ENCODE peak calls at places on chromosomes 12 and 14, in ten cellular contexts. B is OCI-LY7, C is left ventricle myocardium inferior, O is GM10248, P is uterus, T is choroid plexus epithelial cell, R is GM13977, M is foreskin fibroblast, Q is endothelial cell, H is transverse colon. N is an unnamed sample.

GRCh38 chr12:8989425-8989824 is at the start of gene KLRG1:
- DNase-seq in H (no peak), B (no peak), Q (no peak), O (no peak), R (no peak), C (no peak), T (no peak), P (no peak), M (no peak), N (no peak)

GRCh38 chr12:64824500-64825142 is at the start of gene TBC1D30:
- DNase-seq in C (no peak), R (peak), B (no peak), Q (peak), T (peak), O (peak), P (no peak), M (no peak), H (no peak), N (peak)

GRCh38 chr14:92943855-92944570 is 21.1 kb downstream of the CHGA start:
- DNase-seq in M (no peak), C (no peak), T (no peak), H (no peak), Q (no peak), B (no peak), R (no peak), O (no peak), P (no peak), N (no peak)

GRCh38 chr12:80272516-80272915 is 171.5 kb upstream of the PTPRQ start:
- DNase-seq in B (no peak), O (no peak), H (no peak), Q (no peak), R (no peak), M (no peak), C (no peak), P (no peak), T (no peak), N (no peak)

GRCh38 chr14:71891970-71892369 is 40.3 kb upstream of the RGS6 start:
- DNase-seq in B (no peak), M (no peak), R (no peak), T (no peak), C (no peak), O (no peak), Q (no peak), H (no peak), P (no peak), N (no peak)

GRCh38 chr12:104687823-104688573 is 231.2 kb downstream of the CHST11 start:
- DNase-seq in Q (no peak), C (no peak), H (no peak), R (no peak), O (no peak), M (no peak), P (no peak), B (no peak), T (no peak), N (no peak)

GRCh38 chr14:70821916-70822705 is 12.8 kb upstream of the MAP3K9 start:
- DNase-seq in R (peak), P (peak), C (peak), T (peak), Q (peak), O (peak), B (no peak), M (peak), H (peak), N (peak)

GRCh38 chr12:49092086-49092815 is 2.4 kb downstream of the DHH start:
- DNase-seq in C (peak), M (no peak), O (peak), B (peak), Q (peak), P (peak), R (peak), T (peak), H (no peak), N (peak)

GRCh38 chr14:56359245-56359644 is 220.4 kb upstream of the TMEM260 start:
- DNase-seq in H (no peak), P (no peak), O (no peak), M (no peak), Q (no peak), R (no peak), C (no peak), T (peak), B (no peak), N (no peak)

GRCh38 chr12:4579305-4580097 is 17.5 kb downstream of the DYRK4 start:
- DNase-seq in O (peak), T (peak), B (peak), Q (no peak), M (peak), H (peak), R (peak), C (no peak), P (no peak), N (no peak)

GRCh38 chr14:92678766-92679165 is 69.7 kb downstream of the LGMN start:
- DNase-seq in R (no peak), P (no peak), M (no peak), B (no peak), T (no peak), C (no peak), H (no peak), Q (no peak), O (no peak), N (no peak)

GRCh38 chr12:92206596-92206995 is 61.0 kb upstream of the BTG1 start:
- DNase-seq in B (no peak), T (no peak), R (no peak), P (no peak), Q (no peak), C (no peak), M (no peak), H (no peak), O (no peak), N (no peak)

GRCh38 chr14:65866906-65867305 is 454.4 kb downstream of the FUT8 start:
- DNase-seq in T (no peak), Q (no peak), O (no peak), H (peak), R (no peak), B (no peak), M (no peak), P (no peak), C (no peak), N (no peak)

GRCh38 chr12:79260923-79261322 is 396.3 kb downstream of the SYT1 start:
- DNase-seq in O (no peak), P (no peak), Q (no peak), R (no peak), B (no peak), T (no peak), C (no peak), H (no peak), M (no peak), N (no peak)

GRCh38 chr14:34682787-34683321 is 31.5 kb downstream of the CFL2 start:
- DNase-seq in O (peak), P (no peak), H (no peak), M (no peak), Q (no peak), C (no peak), R (no peak), B (peak), T (peak), N (no peak)

GRCh38 chr14:80637726-80638619 is 303.6 kb downstream of the CEP128 start:
- DNase-seq in R (no peak), C (no peak), B (no peak), Q (no peak), M (peak), P (no peak), O (no peak), T (peak), H (no peak), N (no peak)

GRCh38 chr12:25249951-25250738 is 584 bp downstream of the KRAS start:
- DNase-seq in C (peak), P (peak), R (peak), Q (peak), M (peak), B (peak), O (peak), H (peak), T (peak), N (peak)

GRCh38 chr14:100472491-100472890 is 114.7 kb downstream of the BEGAIN start:
- DNase-seq in P (no peak), Q (no peak), C (no peak), T (no peak), H (no peak), B (no peak), R (no peak), O (no peak), M (no peak), N (no peak)

GRCh38 chr12:101966496-101966895 is 89.1 kb downstream of the DRAM1 start:
- DNase-seq in O (no peak), Q (no peak), R (no peak), C (no peak), B (no peak), M (no peak), P (no peak), H (no peak), T (no peak), N (no peak)

GRCh38 chr12:39541471-39541870 is 78.1 kb downstream of the ABCD2 start:
- DNase-seq in C (no peak), M (no peak), P (no peak), R (no peak), T (peak), O (no peak), Q (no peak), B (no peak), H (no peak), N (no peak)

GRCh38 chr12:125889742-125890141 is 824.5 kb downstream of the AACS start:
- DNase-seq in O (no peak), M (no peak), H (no peak), B (no peak), Q (no peak), P (no peak), C (no peak), R (no peak), T (no peak), N (no peak)

GRCh38 chr14:35944847-35945246 is 118.7 kb downstream of the BRMS1L start:
- DNase-seq in P (no peak), T (no peak), R (peak), M (no peak), Q (peak), B (peak), O (peak), H (peak), C (no peak), N (peak)
- TF ChIP-seq CTCF in P (no peak), T (no peak), R (peak), M (no peak), Q (peak), B (peak), O (no peak), H (peak), C (no peak), N (no peak)

GRCh38 chr12:110468212-110469048 is at the start of the genes FAM216A and GPN3:
- DNase-seq in Q (peak), B (peak), C (peak), M (peak), H (peak), O (peak), R (peak), P (peak), T (peak), N (peak)
- TF ChIP-seq CTCF in Q (no peak), B (no peak), C (no peak), M (no peak), H (no peak), O (no peak), R (peak), P (no peak), T (no peak), N (no peak)

GRCh38 chr12:127107744-127108143 is 1159.2 kb upstream of the TMEM132C start:
- DNase-seq in B (no peak), P (no peak), H (no peak), T (no peak), M (peak), Q (no peak), R (no peak), O (no peak), C (no peak), N (no peak)

GRCh38 chr12:127106723-127107122 is 1160.2 kb upstream of the TMEM132C start:
- DNase-seq in H (no peak), O (no peak), T (no peak), R (no peak), P (no peak), Q (no peak), B (no peak), M (no peak), C (no peak), N (no peak)

GRCh38 chr12:127113945-127114344 is 1153.0 kb upstream of the TMEM132C start:
- DNase-seq in T (no peak), Q (no peak), R (no peak), P (no peak), H (no peak), O (no peak), C (no peak), M (no peak), B (no peak), N (no peak)

DNA sequence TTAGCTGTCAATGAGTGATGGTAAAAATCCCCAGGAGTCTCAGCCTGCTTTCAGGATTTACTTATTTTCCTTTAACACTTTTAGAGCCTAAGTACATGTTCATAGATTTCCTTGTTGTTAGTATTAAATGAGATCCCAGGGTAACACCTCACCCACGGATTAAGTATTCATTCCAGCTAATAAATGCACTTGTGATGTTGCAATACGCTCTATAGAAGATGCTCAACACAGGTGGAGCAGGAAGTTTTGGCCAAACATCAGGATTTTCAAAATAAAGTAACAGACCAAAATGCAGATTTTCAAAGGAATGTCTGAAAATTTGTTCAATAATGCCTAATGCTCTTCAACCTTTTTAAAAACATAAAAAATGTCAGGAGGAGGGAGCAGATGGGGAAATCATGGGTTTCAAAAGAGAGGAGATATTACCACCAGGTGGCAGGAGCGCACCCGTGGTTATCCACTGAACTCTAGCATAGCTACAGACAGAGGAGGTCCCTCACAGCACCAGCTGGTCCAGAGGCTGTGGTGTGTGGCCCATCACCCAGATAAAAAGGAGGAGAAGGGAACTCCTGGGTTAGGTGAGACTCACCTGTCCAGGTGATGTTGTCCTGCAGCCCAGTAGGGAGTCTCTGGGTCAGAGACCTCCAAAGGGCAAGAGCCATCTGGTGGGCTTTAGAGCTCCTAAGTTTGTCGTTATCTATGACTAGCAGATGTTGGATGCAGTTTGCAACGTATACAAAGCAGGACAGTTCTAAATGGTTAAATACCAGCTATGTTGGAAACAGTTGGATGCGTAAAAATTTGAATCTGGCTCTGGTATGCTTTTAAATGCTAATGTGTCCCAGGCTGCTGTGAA is 1158.4 kb upstream of the TMEM132C start:
- DNase-seq in B (peak), P (no peak), O (peak), R (peak), M (peak), H (peak), T (peak), Q (no peak), C (peak), N (peak)
- TF ChIP-seq CTCF in B (peak), P (peak), O (peak), R (peak), M (peak), H (peak), T (peak), Q (no peak), C (peak), N (peak)

GRCh38 chr12:19833775-19834501 is 394.6 kb downstream of the AEBP2 start:
- DNase-seq in T (peak), M (no peak), C (no peak), R (no peak), H (no peak), B (no peak), Q (no peak), P (no peak), O (no peak), N (no peak)
- TF ChIP-seq CTCF in T (no peak), M (no peak), C (no peak), R (peak), H (no peak), B (no peak), Q (no peak), P (no peak), O (no peak), N (no peak)

DNA sequence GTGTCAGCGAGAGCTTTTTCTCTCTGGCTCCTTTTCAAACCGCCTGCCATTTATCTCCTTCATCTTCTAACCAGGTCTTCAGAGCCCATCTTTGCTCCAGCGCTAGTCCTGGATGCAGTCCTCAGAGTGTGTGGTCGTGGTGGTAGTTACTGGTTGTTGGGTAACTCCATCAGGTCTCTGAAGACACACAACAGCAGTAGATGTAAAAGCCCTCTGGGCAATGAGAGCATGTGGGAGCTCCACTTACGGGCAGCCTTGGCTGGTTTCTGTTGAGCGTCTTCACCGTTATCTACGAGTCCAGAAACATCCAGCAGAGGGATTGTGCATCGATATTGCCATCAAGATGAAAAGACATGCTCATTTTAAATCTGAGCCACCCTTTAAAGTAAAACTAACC is 61.2 kb downstream of the FBXL14 start:
- DNase-seq in Q (no peak), H (no peak), O (no peak), R (peak), C (no peak), B (peak), T (no peak), M (no peak), P (no peak), N (no peak)
- TF ChIP-seq CTCF in Q (no peak), H (no peak), O (no peak), R (peak), C (no peak), B (peak), T (no peak), M (peak), P (no peak), N (no peak)

GRCh38 chr12:47547077-47547476 is 158.8 kb downstream of the RPAP3 start:
- DNase-seq in B (no peak), Q (peak), R (no peak), T (peak), P (no peak), H (no peak), M (peak), O (no peak), C (no peak), N (no peak)
- TF ChIP-seq CTCF in B (no peak), Q (no peak), R (no peak), T (peak), P (no peak), H (no peak), M (peak), O (no peak), C (no peak), N (no peak)

GRCh38 chr12:75525263-75525662 is 13.9 kb upstream of the KRR1 start:
- DNase-seq in M (no peak), T (peak), P (no peak), C (no peak), R (no peak), Q (no peak), H (no peak), O (no peak), B (peak), N (no peak)
- TF ChIP-seq CTCF in M (peak), T (peak), P (no peak), C (no peak), R (no peak), Q (peak), H (no peak), O (no peak), B (peak), N (peak)

DNA sequence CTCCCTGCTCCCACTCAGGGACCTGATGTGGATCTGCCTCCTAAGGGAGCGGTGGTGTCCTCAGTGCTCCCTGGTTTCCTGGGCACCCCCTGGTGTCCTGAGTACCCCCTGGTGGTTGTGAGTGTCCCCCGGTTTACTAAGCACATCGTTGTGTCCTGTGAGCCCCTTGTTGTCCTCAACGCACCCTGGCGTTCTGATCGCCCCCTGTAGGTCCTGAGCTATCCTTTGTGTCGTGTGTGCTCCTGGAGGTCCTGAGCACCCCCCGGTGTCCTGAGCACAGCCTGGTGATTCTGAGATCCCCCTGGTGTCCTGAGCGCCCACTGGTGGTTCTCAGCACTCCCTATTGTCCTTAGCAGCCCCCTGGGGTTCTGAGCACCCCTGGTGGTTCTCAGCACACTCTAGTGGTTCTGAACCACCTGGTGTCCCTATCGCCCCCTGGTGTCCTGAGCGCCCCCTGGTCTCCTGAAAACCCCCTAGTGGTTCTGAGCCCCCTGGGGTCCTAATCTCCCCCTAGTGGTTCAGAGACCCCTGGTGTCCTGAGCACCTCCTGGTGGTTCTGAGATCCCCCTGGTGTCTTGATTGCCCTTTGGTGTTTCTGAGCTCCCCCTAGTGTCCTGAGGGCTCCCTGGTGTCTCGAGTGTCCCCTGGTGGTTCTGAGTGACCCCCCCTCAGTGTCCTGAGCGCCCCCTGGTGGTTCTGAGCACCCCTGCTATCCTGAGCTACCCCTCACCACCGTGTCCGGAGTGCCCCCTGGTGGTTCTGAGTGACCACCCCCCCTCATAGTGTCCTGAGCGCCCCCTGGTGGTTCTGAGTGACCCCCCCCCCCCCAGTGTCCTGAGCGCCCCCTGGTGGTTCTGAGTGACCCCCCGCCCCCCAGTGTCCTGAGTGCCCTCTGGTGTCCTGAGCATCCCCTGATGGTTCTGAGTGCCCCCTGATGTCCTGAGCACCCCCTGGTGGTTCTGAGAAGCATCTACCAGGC is 615.1 kb downstream of the TMEM121 start:
- DNase-seq in O (peak), M (no peak), C (no peak), B (no peak), T (no peak), P (no peak), H (no peak), R (peak), Q (no peak), N (no peak)
- TF ChIP-seq CTCF in O (peak), M (no peak), C (no peak), B (no peak), T (no peak), P (no peak), H (no peak), R (peak), Q (no peak), N (no peak)

GRCh38 chr12:46933947-46934346 is 108.2 kb upstream of the SLC38A4 start:
- DNase-seq in O (peak), H (no peak), T (peak), R (peak), M (peak), C (no peak), B (peak), Q (peak), P (no peak), N (no peak)
- TF ChIP-seq CTCF in O (peak), H (peak), T (peak), R (peak), M (peak), C (peak), B (peak), Q (no peak), P (peak), N (peak)